ENCODE peak calls at places on chromosomes 1 and 21, in four cellular contexts. G, T, Z and D are unnamed samples.

GRCh38 chr1:23585321-23586022 is 26.2 kb upstream of the ID3 start:
- DNase-seq in Z (no peak), T (no peak), G (no peak), D (no peak)

GRCh38 chr1:193335797-193336428 is 149.5 kb upstream of the B3GALT2 start:
- DNase-seq in G (no peak), T (no peak), Z (no peak), D (no peak)

GRCh38 chr1:6419803-6420593 is at the start of gene HES2:
- DNase-seq in Z (no peak), T (no peak), G (peak; percentile 81), D (no peak)

GRCh38 chr1:112806090-112806642 is 91.0 kb upstream of the PPM1J start:
- DNase-seq in T (no peak), Z (peak; percentile 30), G (no peak), D (no peak)

GRCh38 chr1:183022202-183023145 is 746 bp upstream of the LAMC1 start:
- DNase-seq in G (peak; percentile 44), Z (peak; percentile 73), T (peak; percentile 49), D (peak; percentile 58)

GRCh38 chr1:94279462-94279861 is 42.1 kb upstream of the ARHGAP29 start:
- DNase-seq in Z (no peak), T (no peak), G (no peak), D (no peak)

GRCh38 chr1:70319750-70320149 is 34.8 kb downstream of the ANKRD13C start:
- DNase-seq in T (no peak), G (no peak), Z (peak; percentile 2), D (no peak)

GRCh38 chr1:67162954-67163353 is 3.3 kb upstream of the IL23R start:
- DNase-seq in Z (peak; percentile 6), G (no peak), T (no peak), D (no peak)

GRCh38 chr1:109425902-109426277 is 358 bp downstream of the PSMA5 start:
- DNase-seq in Z (peak; percentile 59), T (no peak), G (peak; percentile 74), D (peak; percentile 56)

GRCh38 chr1:6965062-6965913 is 180.0 kb downstream of the CAMTA1 start:
- DNase-seq in T (no peak), G (no peak), Z (no peak), D (no peak)

GRCh38 chr1:154765970-154766369 is 104.1 kb downstream of the KCNN3 start:
- DNase-seq in G (peak; percentile 57), T (no peak), Z (peak; percentile 35), D (peak; percentile 68)

GRCh38 chr1:37989381-37989930 is 366 bp downstream of the SF3A3 start:
- DNase-seq in Z (no peak), T (no peak), G (peak; percentile 67), D (no peak)

GRCh38 chr1:218259800-218260199 is 25.3 kb upstream of the RRP15 start:
- DNase-seq in T (no peak), Z (peak; percentile 7), G (peak; percentile 69), D (peak; percentile 56)

GRCh38 chr1:228850141-228851100 is 115.1 kb downstream of the RHOU start:
- DNase-seq in G (no peak), T (no peak), Z (no peak), D (no peak)

GRCh38 chr1:8889925-8890785 is 11.7 kb upstream of the ENO1 start:
- DNase-seq in G (peak; percentile 8), T (no peak), Z (no peak), D (no peak)

GRCh38 chr1:227712648-227713047 is 22.5 kb downstream of the JMJD4 start:
- DNase-seq in Z (no peak), T (peak; percentile 23), G (no peak), D (no peak)

GRCh38 chr1:148264374-148265276 is 112.5 kb upstream of the NBPF11 start:
- DNase-seq in T (no peak), G (peak; percentile 72), Z (no peak), D (peak; percentile 70)

GRCh38 chr1:185439727-185440415 is 122.8 kb upstream of the IVNS1ABP start:
- DNase-seq in T (peak; percentile 20), Z (no peak), G (no peak), D (no peak)

GRCh38 chr21:36171741-36172331 is 15.2 kb downstream of the DOP1B start:
- DNase-seq in Z (no peak), G (no peak), T (no peak), D (no peak)

GRCh38 chr1:187032316-187032981 is 203.7 kb downstream of the PLA2G4A start:
- DNase-seq in G (no peak), T (no peak), Z (no peak), D (no peak)

GRCh38 chr1:199123615-199124014 is 484.8 kb downstream of the PTPRC start:
- DNase-seq in G (no peak), Z (no peak), T (no peak), D (no peak)

GRCh38 chr1:63261736-63262142 is 60.6 kb upstream of the FOXD3 start:
- DNase-seq in Z (peak; percentile 45), G (no peak), T (no peak), D (no peak)

GRCh38 chr21:32279377-32279680 is 480 bp upstream of the MIS18A start:
- DNase-seq in T (no peak), G (no peak), Z (no peak), D (no peak)

GRCh38 chr1:150144606-150145005 is 5.1 kb upstream of the PLEKHO1 start:
- DNase-seq in Z (no peak), T (no peak), G (no peak), D (no peak)

DNA sequence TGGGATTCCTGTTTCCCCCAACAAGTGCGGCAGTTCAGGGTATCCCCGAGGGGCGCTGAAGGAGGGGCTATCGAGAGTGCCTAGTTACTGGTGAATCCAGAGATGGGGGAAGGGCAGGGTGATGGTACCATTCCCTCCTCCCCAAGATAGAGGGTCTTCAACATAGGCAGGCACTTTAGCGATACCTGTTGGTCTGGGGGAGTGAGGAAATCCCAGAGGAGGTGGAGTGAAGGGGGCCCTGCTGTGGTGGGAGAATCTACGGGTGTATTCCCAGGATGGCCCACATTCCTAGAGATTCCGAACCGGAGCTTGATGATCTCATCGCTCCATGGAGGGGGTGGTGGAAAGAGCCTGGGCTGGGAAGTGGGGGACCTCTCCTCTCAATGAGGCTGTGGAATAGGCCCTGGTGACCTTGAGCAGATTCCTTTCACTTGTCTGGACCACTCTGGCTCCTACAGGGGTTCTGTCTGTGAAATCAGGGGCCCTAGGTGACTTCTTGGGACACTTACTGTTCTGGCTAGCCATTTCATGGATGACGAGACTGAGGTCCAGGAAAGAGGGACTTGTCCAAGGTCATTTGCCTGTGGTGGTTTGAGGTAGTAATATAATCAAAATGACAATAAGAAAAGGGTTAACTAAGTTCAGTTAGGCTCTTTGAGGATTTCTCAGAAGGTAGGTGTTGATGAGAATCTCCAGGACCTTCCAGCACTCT is 52.7 kb upstream of the SYNC start:
- DNase-seq in T (no peak), G (no peak), Z (no peak), D (no peak)
- TF ChIP-seq FOXK2 in T (no peak), G (no peak), Z (no peak), D (no peak)

GRCh38 chr1:50110656-50111055 is 1.9 kb downstream of the ELAVL4 start:
- DNase-seq in T (no peak), Z (no peak), G (no peak), D (no peak)
- TF ChIP-seq SP1 in T (no peak), Z (no peak), G (no peak), D (no peak)

GRCh38 chr1:171680339-171680738 is 27.9 kb upstream of the MYOC start:
- DNase-seq in Z (no peak), T (no peak), G (no peak), D (no peak)
- TF ChIP-seq FOXK2 in Z (no peak), T (no peak), G (no peak), D (no peak)

GRCh38 chr1:56473582-56474270 is 105.6 kb downstream of the PLPP3 start:
- DNase-seq in Z (no peak), G (no peak), T (no peak), D (no peak)

GRCh38 chr1:56468472-56468871 is 110.9 kb downstream of the PLPP3 start:
- DNase-seq in Z (no peak), T (no peak), G (no peak), D (no peak)

GRCh38 chr1:56466541-56466940 is 112.8 kb downstream of the PLPP3 start:
- DNase-seq in G (no peak), T (no peak), Z (no peak), D (no peak)

GRCh38 chr1:56472860-56473259 is 106.5 kb downstream of the PLPP3 start:
- DNase-seq in T (peak; percentile 54), Z (no peak), G (no peak), D (no peak)

GRCh38 chr1:56469640-56470371 is 109.6 kb downstream of the PLPP3 start:
- DNase-seq in G (no peak), Z (no peak), T (no peak), D (no peak)
- TF ChIP-seq SP1 in G (no peak), Z (no peak), T (no peak), D (no peak)

DNA sequence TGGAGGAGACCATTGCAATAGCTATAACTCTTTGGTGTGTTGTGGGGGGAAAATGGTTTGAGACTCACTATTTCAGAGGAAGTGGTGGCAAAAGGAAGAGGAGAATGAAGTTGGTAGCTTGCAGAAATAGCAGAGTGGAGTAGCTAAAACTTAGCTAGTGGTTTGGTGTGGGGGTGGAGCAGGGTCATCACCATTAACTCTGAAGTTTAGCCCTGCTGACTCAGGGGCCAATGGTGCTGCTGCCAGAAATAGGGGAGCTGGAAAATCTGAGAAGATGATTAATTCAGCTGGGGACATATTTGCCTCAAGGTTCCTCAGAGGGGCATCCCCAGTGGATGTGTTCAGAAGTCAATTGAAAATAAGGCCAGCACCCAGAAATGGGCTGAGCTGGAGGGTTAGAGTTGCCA is 65.4 kb downstream of the RUNX1 start:
- DNase-seq in Z (no peak), G (peak; percentile 44), T (no peak), D (no peak)
- TF ChIP-seq FOXK2 in Z (no peak), G (no peak), T (no peak), D (no peak)

GRCh38 chr1:153565529-153566374 is at the start of gene S100A2:
- DNase-seq in T (peak; percentile 39), G (no peak), Z (peak; percentile 40), D (no peak)
- TF ChIP-seq SP1 in T (no peak), G (no peak), Z (no peak), D (no peak)

GRCh38 chr1:204961765-204962419 is 81.1 kb upstream of the CNTN2 start:
- DNase-seq in T (no peak), Z (no peak), G (no peak), D (no peak)
- TF ChIP-seq FOXK2 in T (no peak), Z (no peak), G (no peak), D (no peak)

GRCh38 chr1:85626818-85627217 is 46.3 kb downstream of the CCN1 start:
- DNase-seq in Z (no peak), G (no peak), T (no peak), D (no peak)

GRCh38 chr1:85628791-85629531 is 48.4 kb downstream of the CCN1 start:
- DNase-seq in G (peak; percentile 79), Z (peak; percentile 82), T (no peak), D (peak; percentile 30)

GRCh38 chr1:85624361-85624760 is 43.8 kb downstream of the CCN1 start:
- DNase-seq in Z (no peak), T (no peak), G (no peak), D (no peak)

DNA sequence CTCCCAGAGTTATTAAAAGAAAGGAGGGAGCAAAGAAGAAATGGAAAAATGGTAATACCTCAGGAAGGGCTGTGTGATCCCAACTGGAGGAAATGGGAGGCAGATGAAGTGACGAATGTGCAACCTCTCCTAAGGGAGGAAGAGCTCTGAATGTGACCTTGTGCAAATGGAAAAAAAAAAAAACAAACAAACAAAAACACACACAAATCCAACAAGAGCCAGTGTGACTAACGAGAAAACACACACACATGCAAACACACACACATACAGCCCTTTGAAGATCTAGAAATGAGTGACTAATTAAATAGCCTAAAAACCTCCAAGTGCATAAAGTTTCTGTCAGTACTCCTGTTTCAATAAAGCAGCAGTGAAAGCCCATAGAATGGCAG is 49.0 kb downstream of the CCN1 start:
- DNase-seq in Z (peak; percentile 74), T (no peak), G (no peak), D (no peak)
- TF ChIP-seq SP1 in Z (no peak), T (no peak), G (no peak), D (no peak)